ENCODE peak calls at places on chromosome 15, in six cellular contexts. J is HuH-7, I is ascending aorta, V is left colon, C is T-helper 9 cell, N is HFFc6. Q is an unnamed sample.

GRCh38 chr15:90232941-90233700 is 620 bp downstream of the CIB1 start:
- DNase-seq in J (peak; percentile 94), I (peak; percentile 81), V (peak; percentile 86), C (peak; percentile 31), N (peak; percentile 31), Q (peak; percentile 30)

GRCh38 chr15:90552162-90552928 is 22.6 kb downstream of the CRTC3 start:
- DNase-seq in J (no peak), I (peak; percentile 63), V (no peak), C (no peak), N (peak; percentile 95), Q (no peak)

GRCh38 chr15:57720861-57721260 is 14.3 kb downstream of the POLR2M start:
- DNase-seq in J (no peak), I (no peak), V (no peak), C (no peak), N (no peak), Q (no peak)

GRCh38 chr15:98776607-98777281 is 128.4 kb downstream of the IGF1R start:
- DNase-seq in J (no peak), I (no peak), V (no peak), C (no peak), N (no peak), Q (no peak)

GRCh38 chr15:83904107-83904720 is 250.3 kb downstream of the ADAMTSL3 start:
- DNase-seq in J (no peak), I (no peak), V (no peak), C (no peak), N (no peak), Q (no peak)

GRCh38 chr15:91694829-91695205 is 158.7 kb upstream of the SLCO3A1 start:
- DNase-seq in J (peak; percentile 38), I (peak; percentile 81), V (peak; percentile 57), C (no peak), N (no peak), Q (no peak)

GRCh38 chr15:84992157-84992940 is 10.7 kb downstream of the PDE8A start:
- DNase-seq in J (no peak), I (peak; percentile 76), V (no peak), C (no peak), N (peak; percentile 71), Q (no peak)

GRCh38 chr15:40594429-40594836 is 384 bp downstream of the KNL1 start:
- DNase-seq in J (peak; percentile 29), I (no peak), V (peak; percentile 76), C (peak; percentile 20), N (peak; percentile 36), Q (no peak)

GRCh38 chr15:88077249-88077810 is 179.2 kb downstream of the NTRK3 start:
- DNase-seq in J (no peak), I (peak; percentile 84), V (no peak), C (no peak), N (no peak), Q (no peak)

GRCh38 chr15:66578286-66578875 is 12.6 kb upstream of the LCTL start:
- DNase-seq in J (no peak), I (no peak), V (no peak), C (no peak), N (peak; percentile 33), Q (no peak)

GRCh38 chr15:89157918-89158564 is 63.3 kb downstream of the RLBP1 start:
- DNase-seq in J (no peak), I (no peak), V (no peak), C (no peak), N (no peak), Q (no peak)

GRCh38 chr15:86489992-86490391 is 410.3 kb downstream of the AGBL1 start:
- DNase-seq in J (no peak), I (no peak), V (no peak), C (no peak), N (no peak), Q (no peak)

GRCh38 chr15:75672111-75672602 is 24.4 kb downstream of the SNX33 start:
- DNase-seq in J (no peak), I (no peak), V (no peak), C (no peak), N (no peak), Q (no peak)

GRCh38 chr15:26736502-26737248 is 36.2 kb downstream of the GABRB3 start:
- DNase-seq in J (no peak), I (no peak), V (no peak), C (no peak), N (no peak), Q (no peak)

GRCh38 chr15:88954431-88955277 is 41.5 kb upstream of the MFGE8 start:
- DNase-seq in J (no peak), I (peak; percentile 90), V (no peak), C (no peak), N (no peak), Q (no peak)

GRCh38 chr15:101498731-101499480 is 9.4 kb upstream of the PCSK6 start:
- DNase-seq in J (no peak), I (peak; percentile 35), V (no peak), C (no peak), N (no peak), Q (no peak)

GRCh38 chr15:92603743-92604470 is 51.7 kb downstream of the FAM174B start:
- DNase-seq in J (no peak), I (no peak), V (no peak), C (no peak), N (no peak), Q (no peak)

GRCh38 chr15:75718326-75718725 is 5.7 kb upstream of the CSPG4 start:
- DNase-seq in J (no peak), I (peak; percentile 89), V (no peak), C (no peak), N (peak; percentile 89), Q (no peak)

GRCh38 chr15:65249641-65250040 is 37.0 kb downstream of the PARP16 start:
- DNase-seq in J (no peak), I (no peak), V (no peak), C (no peak), N (no peak), Q (no peak)

GRCh38 chr15:61946778-61947177 is 113.5 kb downstream of the VPS13C start:
- DNase-seq in J (no peak), I (no peak), V (no peak), C (no peak), N (peak; percentile 3), Q (no peak)

GRCh38 chr15:73522011-73522410 is 79.0 kb downstream of the REC114 start:
- DNase-seq in J (no peak), I (no peak), V (no peak), C (no peak), N (no peak), Q (no peak)

GRCh38 chr15:80109388-80109787 is 43.4 kb upstream of the FAH start:
- DNase-seq in J (no peak), I (no peak), V (no peak), C (no peak), N (no peak), Q (no peak)

Q was measured in effector memory CD4-positive, alpha-beta T cell.